ENCODE peak calls at places on chromosomes 5 and 9, in ten cellular contexts. X is CD8-positive, alpha-beta T cell; U is GM23248; N is tibial artery; H is neuronal stem cell; P is psoas muscle; G is right cardiac atrium; E is A549; V is substantia nigra; A is cardiac muscle cell. O is an unnamed sample.

GRCh38 chr9:33227013-33227398 is 13.0 kb upstream of the SPINK4 start:
- DNase-seq in X (no peak), U (no peak), N (peak), H (no peak), P (peak), G (peak), E (no peak), V (no peak), A (no peak), O (no peak)

GRCh38 chr5:44951371-44951770 is 142.6 kb downstream of the MRPS30 start:
- DNase-seq in X (no peak), U (no peak), N (no peak), H (no peak), P (no peak), G (no peak), E (no peak), V (no peak), A (no peak), O (no peak)

GRCh38 chr5:79513519-79514390 is at the start of gene HOMER1:
- DNase-seq in X (peak), U (peak), N (peak), H (peak), P (peak), G (peak), E (peak), V (peak), A (peak), O (peak)

GRCh38 chr5:52624291-52624690 is 163.4 kb upstream of the ITGA1 start:
- DNase-seq in X (no peak), U (no peak), N (no peak), H (no peak), P (no peak), G (no peak), E (no peak), V (no peak), A (no peak), O (no peak)

GRCh38 chr9:19924090-19924489 is 135.3 kb upstream of the SLC24A2 start:
- DNase-seq in X (no peak), U (peak), N (no peak), H (no peak), P (no peak), G (no peak), E (no peak), V (no peak), A (no peak), O (no peak)

GRCh38 chr9:111630182-111631070 is 708 bp upstream of the DNAJC25 start:
- DNase-seq in X (no peak), U (no peak), N (no peak), H (no peak), P (no peak), G (no peak), E (no peak), V (no peak), A (no peak), O (no peak)

GRCh38 chr5:136133416-136134383 is 1.1 kb downstream of the SMAD5 start:
- DNase-seq in X (no peak), U (peak), N (peak), H (peak), P (peak), G (peak), E (peak), V (no peak), A (peak), O (no peak)

GRCh38 chr5:170287532-170287931 is 10.0 kb downstream of the LCP2 start:
- DNase-seq in X (no peak), U (no peak), N (peak), H (no peak), P (peak), G (peak), E (no peak), V (no peak), A (no peak), O (no peak)

GRCh38 chr9:68923480-68923879 is 90.4 kb downstream of the PRKACG start:
- DNase-seq in X (no peak), U (no peak), N (no peak), H (no peak), P (no peak), G (no peak), E (no peak), V (no peak), A (no peak), O (no peak)

GRCh38 chr5:145483211-145483610 is 351.9 kb downstream of the PRELID2 start:
- DNase-seq in X (no peak), U (peak), N (no peak), H (no peak), P (no peak), G (no peak), E (peak), V (no peak), A (no peak), O (no peak)

GRCh38 chr5:147417133-147417813 is 92.6 kb downstream of the DPYSL3 start:
- DNase-seq in X (no peak), U (peak), N (peak), H (no peak), P (peak), G (peak), E (no peak), V (no peak), A (no peak), O (no peak)

GRCh38 chr9:32968101-32969011 is 33.1 kb downstream of the APTX start:
- DNase-seq in X (peak), U (peak), N (peak), H (peak), P (peak), G (peak), E (peak), V (no peak), A (peak), O (no peak)

GRCh38 chr5:71873202-71873601 is 154.1 kb downstream of the CARTPT start:
- DNase-seq in X (no peak), U (no peak), N (no peak), H (no peak), P (no peak), G (no peak), E (no peak), V (no peak), A (peak), O (no peak)

GRCh38 chr9:127777368-127777960 is 1.0 kb downstream of the SH2D3C start:
- DNase-seq in X (no peak), U (no peak), N (no peak), H (no peak), P (no peak), G (no peak), E (no peak), V (no peak), A (no peak), O (no peak)

GRCh38 chr5:86974910-86975309 is 292.8 kb upstream of the RASA1 start:
- DNase-seq in X (no peak), U (peak), N (no peak), H (no peak), P (no peak), G (no peak), E (no peak), V (no peak), A (no peak), O (no peak)

GRCh38 chr5:112333236-112333850 is 85.7 kb downstream of the EPB41L4A start:
- DNase-seq in X (no peak), U (no peak), N (no peak), H (no peak), P (no peak), G (no peak), E (no peak), V (no peak), A (no peak), O (no peak)

GRCh38 chr9:23743041-23743440 is 83.0 kb downstream of the ELAVL2 start:
- DNase-seq in X (no peak), U (no peak), N (no peak), H (no peak), P (no peak), G (no peak), E (no peak), V (no peak), A (no peak), O (no peak)

GRCh38 chr9:128091144-128091543 is 23.1 kb downstream of the SLC25A25 start:
- DNase-seq in X (no peak), U (peak), N (peak), H (no peak), P (peak), G (peak), E (no peak), V (no peak), A (peak), O (no peak)

GRCh38 chr5:132315529-132316067 is 21.4 kb downstream of the SLC22A4 start:
- DNase-seq in X (no peak), U (no peak), N (no peak), H (no peak), P (no peak), G (no peak), E (no peak), V (no peak), A (no peak), O (no peak)

GRCh38 chr5:53288511-53288910 is 179.0 kb upstream of the MOCS2 start:
- DNase-seq in X (no peak), U (no peak), N (no peak), H (no peak), P (no peak), G (no peak), E (no peak), V (no peak), A (no peak), O (no peak)

GRCh38 chr5:137091473-137091872 is 407.7 kb downstream of the SPOCK1 start:
- DNase-seq in X (no peak), U (peak), N (no peak), H (no peak), P (no peak), G (no peak), E (no peak), V (no peak), A (no peak), O (no peak)

GRCh38 chr9:19485193-19485592 is 76.4 kb downstream of the ACER2 start:
- DNase-seq in X (no peak), U (no peak), N (no peak), H (no peak), P (no peak), G (no peak), E (no peak), V (no peak), A (no peak), O (no peak)

GRCh38 chr5:157745041-157745456 is 1.5 kb downstream of the LSM11 start:
- DNase-seq in X (no peak), U (no peak), N (no peak), H (no peak), P (no peak), G (no peak), E (no peak), V (no peak), A (no peak), O (no peak)

GRCh38 chr9:115202960-115203751 is 85.2 kb upstream of the TNC start:
- DNase-seq in X (no peak), U (peak), N (no peak), H (no peak), P (no peak), G (peak), E (no peak), V (no peak), A (no peak), O (no peak)

GRCh38 chr9:127667906-127668305 is 38.9 kb upstream of the CFAP157 start:
- DNase-seq in X (no peak), U (no peak), N (no peak), H (no peak), P (no peak), G (no peak), E (no peak), V (no peak), A (no peak), O (no peak)

GRCh38 chr5:139137703-139138102 is 60.5 kb downstream of the SIL1 start:
- DNase-seq in X (no peak), U (peak), N (no peak), H (no peak), P (peak), G (peak), E (peak), V (no peak), A (peak), O (no peak)

GRCh38 chr9:127801955-127802575 is 617 bp upstream of the FPGS start:
- DNase-seq in X (no peak), U (peak), N (peak), H (no peak), P (no peak), G (peak), E (no peak), V (no peak), A (peak), O (no peak)

GRCh38 chr5:132417010-132417439 is 47.5 kb downstream of the SLC22A5 start:
- DNase-seq in X (no peak), U (no peak), N (peak), H (no peak), P (no peak), G (peak), E (no peak), V (no peak), A (no peak), O (no peak)

GRCh38 chr9:116873937-116874900 is 187.1 kb downstream of the TRIM32 start:
- DNase-seq in X (no peak), U (no peak), N (no peak), H (no peak), P (no peak), G (no peak), E (no peak), V (no peak), A (no peak), O (no peak)

GRCh38 chr9:106065579-106066214 is 371.4 kb downstream of the TMEM38B start:
- DNase-seq in X (no peak), U (no peak), N (no peak), H (no peak), P (no peak), G (no peak), E (no peak), V (no peak), A (peak), O (no peak)

GRCh38 chr9:84669293-84670105 is at the start of gene NTRK2:
- DNase-seq in X (no peak), U (peak), N (peak), H (peak), P (peak), G (peak), E (peak), V (peak), A (peak), O (no peak)

GRCh38 chr5:150246835-150247234 is 42.7 kb downstream of the CAMK2A start:
- DNase-seq in X (no peak), U (no peak), N (no peak), H (no peak), P (peak), G (no peak), E (no peak), V (no peak), A (no peak), O (no peak)
- H3K27ac ChIP-seq in X (no peak), U (no peak), N (no peak), H (no peak), P (peak), G (no peak), E (no peak), V (no peak), A (peak), O (no peak)

DNA sequence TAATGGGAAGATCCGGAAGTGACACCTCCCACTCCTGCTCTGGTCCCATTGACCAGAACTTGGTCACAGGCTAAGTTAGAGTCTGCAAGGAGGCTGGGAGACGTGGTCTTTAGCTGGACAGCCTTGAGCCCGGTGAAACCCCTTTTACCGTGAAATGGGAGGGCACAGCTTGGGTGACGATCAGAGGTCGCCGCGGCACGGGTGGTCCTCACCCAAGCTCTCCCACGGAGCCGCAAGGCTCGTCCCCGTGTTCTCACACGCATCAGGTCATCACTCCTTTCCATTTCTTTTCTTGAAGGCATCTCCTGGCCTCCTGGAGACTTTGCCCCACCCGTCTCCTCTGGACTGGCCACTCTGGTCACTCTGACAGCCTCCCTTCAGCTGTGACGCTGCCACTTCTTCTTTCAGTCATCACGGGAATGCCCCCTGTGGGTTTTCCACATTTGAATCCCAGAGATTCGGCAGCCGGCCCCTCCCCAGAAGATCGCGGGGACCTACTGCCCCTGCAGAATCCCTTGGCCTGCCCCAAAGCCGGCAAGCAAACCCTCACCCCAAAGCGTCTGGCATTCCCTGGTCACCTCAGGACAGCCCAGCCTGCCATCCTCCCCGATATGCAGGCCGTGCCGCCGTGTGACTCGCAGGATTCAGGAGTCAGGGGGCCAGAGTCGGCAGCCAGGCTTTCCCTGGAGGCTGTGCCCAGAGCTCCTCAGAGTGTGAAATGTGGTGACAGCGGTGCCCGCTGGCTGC is 18.9 kb upstream of the EGFL7 start:
- DNase-seq in X (no peak), U (no peak), N (peak), H (no peak), P (no peak), G (peak), E (no peak), V (no peak), A (no peak), O (no peak)
- H3K27ac ChIP-seq in X (no peak), U (no peak), N (no peak), H (no peak), P (peak), G (peak), E (peak), V (no peak), A (no peak), O (no peak)

GRCh38 chr5:35771321-35771720 is 85.4 kb upstream of the IL7R start:
- DNase-seq in X (no peak), U (peak), N (no peak), H (no peak), P (no peak), G (no peak), E (no peak), V (no peak), A (no peak), O (no peak)

GRCh38 chr5:35776757-35777156 is 79.9 kb upstream of the IL7R start:
- DNase-seq in X (no peak), U (no peak), N (no peak), H (no peak), P (no peak), G (no peak), E (no peak), V (no peak), A (no peak), O (no peak)

GRCh38 chr5:35771839-35772238 is 84.9 kb upstream of the IL7R start:
- DNase-seq in X (no peak), U (no peak), N (no peak), H (no peak), P (no peak), G (no peak), E (no peak), V (no peak), A (no peak), O (no peak)

GRCh38 chr5:35777358-35778087 is 79.2 kb upstream of the IL7R start:
- DNase-seq in X (peak), U (peak), N (peak), H (peak), P (no peak), G (peak), E (peak), V (no peak), A (peak), O (peak)

GRCh38 chr5:35773936-35774335 is 82.8 kb upstream of the IL7R start:
- DNase-seq in X (no peak), U (peak), N (no peak), H (no peak), P (no peak), G (no peak), E (no peak), V (no peak), A (no peak), O (no peak)
- H3K27ac ChIP-seq in X (no peak), U (no peak), N (no peak), H (no peak), P (no peak), G (no peak), E (no peak), V (no peak), A (no peak), O (no peak)

GRCh38 chr9:684055-684949 is 157.2 kb upstream of the DMRT1 start:
- DNase-seq in X (no peak), U (peak), N (no peak), H (peak), P (no peak), G (no peak), E (no peak), V (no peak), A (peak), O (no peak)
- H3K27ac ChIP-seq in X (no peak), U (peak), N (peak), H (peak), P (peak), G (peak), E (peak), V (peak), A (peak), O (no peak)

GRCh38 chr9:134438204-134438788 is 112.0 kb downstream of the RXRA start:
- DNase-seq in X (no peak), U (no peak), N (no peak), H (no peak), P (peak), G (no peak), E (no peak), V (no peak), A (no peak), O (no peak)

GRCh38 chr9:134436926-134437325 is 110.7 kb downstream of the RXRA start:
- DNase-seq in X (no peak), U (no peak), N (no peak), H (no peak), P (no peak), G (no peak), E (no peak), V (no peak), A (no peak), O (no peak)

GRCh38 chr9:134436356-134436717 is 110.1 kb downstream of the RXRA start:
- DNase-seq in X (no peak), U (no peak), N (no peak), H (no peak), P (no peak), G (no peak), E (no peak), V (no peak), A (no peak), O (no peak)

GRCh38 chr9:134439368-134439784 is 113.1 kb downstream of the RXRA start:
- DNase-seq in X (no peak), U (no peak), N (no peak), H (no peak), P (no peak), G (no peak), E (no peak), V (no peak), A (no peak), O (no peak)

DNA sequence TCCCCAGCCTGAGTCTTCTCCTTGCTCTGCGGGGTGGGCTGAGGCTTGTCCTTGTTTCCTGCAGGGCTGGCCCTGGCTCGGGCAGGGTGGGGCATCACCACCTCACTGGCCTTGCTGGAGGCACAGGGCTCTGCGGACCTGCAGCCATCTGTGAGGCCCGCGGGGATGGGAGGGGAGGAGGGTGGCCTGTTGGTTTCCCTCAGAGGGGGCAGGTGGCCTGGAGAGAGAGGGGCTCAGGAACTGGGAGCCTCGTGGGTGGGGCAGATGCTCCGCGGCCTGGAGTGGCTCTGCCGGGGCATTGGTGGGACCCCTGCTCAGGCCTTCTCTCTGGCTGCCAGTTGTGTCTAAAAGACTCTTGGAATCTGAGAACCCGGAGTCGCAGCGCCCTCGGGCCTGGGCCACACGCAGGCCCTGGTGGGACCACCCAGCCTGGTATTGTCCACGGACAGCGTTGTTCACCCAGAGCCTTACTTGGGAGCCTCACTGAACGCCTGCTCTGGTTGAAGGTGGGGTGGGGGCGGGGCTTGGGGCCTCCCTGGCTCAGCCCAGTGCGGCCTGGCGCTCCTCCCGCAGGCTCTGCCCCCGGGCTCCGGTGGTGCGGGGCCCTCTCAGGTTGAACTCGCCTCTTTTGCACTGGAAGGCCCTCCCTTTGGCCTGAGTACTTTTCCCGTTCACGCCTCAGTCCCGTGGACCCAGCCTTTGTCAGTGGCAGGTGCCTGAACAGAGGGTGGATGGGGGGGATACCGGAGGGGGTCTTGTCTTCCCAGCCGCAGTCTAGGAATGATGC is 111.4 kb downstream of the RXRA start:
- DNase-seq in X (no peak), U (no peak), N (no peak), H (no peak), P (no peak), G (no peak), E (no peak), V (no peak), A (peak), O (no peak)
- H3K27ac ChIP-seq in X (no peak), U (no peak), N (no peak), H (peak), P (peak), G (no peak), E (no peak), V (peak), A (peak), O (no peak)

GRCh38 chr5:135034963-135035677 is 1.1 kb upstream of the PITX1 start:
- DNase-seq in X (no peak), U (no peak), N (no peak), H (no peak), P (peak), G (no peak), E (no peak), V (no peak), A (no peak), O (no peak)
- H3K27ac ChIP-seq in X (no peak), U (no peak), N (peak), H (no peak), P (peak), G (no peak), E (peak), V (no peak), A (no peak), O (no peak)

O was measured in effector memory CD4-positive, alpha-beta T cell.